ENCODE peak calls at places on chromosomes 3 and 15, in six cellular contexts. One of them, this sample, is unnamed.

GRCh38 chr3:33758278-33758677 is 40.2 kb upstream of the PDCD6IP start:
- DNase-seq in ELR: no peak
- DNase-seq in ACHN: no peak
- DNase-seq in activated T-cell treated with anti-CD3 and anti-CD28 coated beads, Interleukin-2, amount 50 U/mL, for 48 hours: no peak
- DNase-seq in amygdala: no peak
- DNase-seq in germinal center: no peak
- DNase-seq in this sample: no peak

GRCh38 chr3:36124118-36124796 is 256.0 kb upstream of the STAC start:
- DNase-seq in ELR: peak
- DNase-seq in ACHN: peak
- DNase-seq in activated T-cell treated with anti-CD3 and anti-CD28 coated beads, Interleukin-2, amount 50 U/mL, for 48 hours: no peak
- DNase-seq in amygdala: no peak
- DNase-seq in germinal center: no peak
- DNase-seq in this sample: no peak

GRCh38 chr3:64818196-64818595 is 130.4 kb upstream of the ADAMTS9 start:
- DNase-seq in ELR: no peak
- DNase-seq in ACHN: no peak
- DNase-seq in activated T-cell treated with anti-CD3 and anti-CD28 coated beads, Interleukin-2, amount 50 U/mL, for 48 hours: no peak
- DNase-seq in amygdala: no peak
- DNase-seq in germinal center: no peak
- DNase-seq in this sample: no peak

GRCh38 chr15:64343222-64343621 is 12.8 kb downstream of the CSNK1G1 start:
- DNase-seq in ELR: no peak
- DNase-seq in ACHN: no peak
- DNase-seq in activated T-cell treated with anti-CD3 and anti-CD28 coated beads, Interleukin-2, amount 50 U/mL, for 48 hours: no peak
- DNase-seq in amygdala: no peak
- DNase-seq in germinal center: no peak
- DNase-seq in this sample: no peak

GRCh38 chr3:143121240-143122088 is 1.9 kb downstream of the CHST2 start:
- DNase-seq in ELR: peak
- DNase-seq in ACHN: no peak
- DNase-seq in activated T-cell treated with anti-CD3 and anti-CD28 coated beads, Interleukin-2, amount 50 U/mL, for 48 hours: peak
- DNase-seq in amygdala: no peak
- DNase-seq in germinal center: peak
- DNase-seq in this sample: peak

GRCh38 chr15:60760646-60761504 is 281.9 kb upstream of the ICE2 start:
- DNase-seq in ELR: peak
- DNase-seq in ACHN: no peak
- DNase-seq in activated T-cell treated with anti-CD3 and anti-CD28 coated beads, Interleukin-2, amount 50 U/mL, for 48 hours: peak
- DNase-seq in amygdala: no peak
- DNase-seq in germinal center: no peak
- DNase-seq in this sample: no peak

GRCh38 chr15:28107111-28107893 is 8.2 kb upstream of the OCA2 start:
- DNase-seq in ELR: no peak
- DNase-seq in ACHN: no peak
- DNase-seq in activated T-cell treated with anti-CD3 and anti-CD28 coated beads, Interleukin-2, amount 50 U/mL, for 48 hours: peak
- DNase-seq in amygdala: no peak
- DNase-seq in germinal center: no peak
- DNase-seq in this sample: no peak

GRCh38 chr3:114730397-114730796 is 416.7 kb downstream of the ZBTB20 start:
- DNase-seq in ELR: no peak
- DNase-seq in ACHN: no peak
- DNase-seq in activated T-cell treated with anti-CD3 and anti-CD28 coated beads, Interleukin-2, amount 50 U/mL, for 48 hours: no peak
- DNase-seq in amygdala: no peak
- DNase-seq in germinal center: no peak
- DNase-seq in this sample: no peak

GRCh38 chr3:9230596-9230995 is 18.9 kb downstream of the SRGAP3 start:
- DNase-seq in ELR: no peak
- DNase-seq in ACHN: no peak
- DNase-seq in activated T-cell treated with anti-CD3 and anti-CD28 coated beads, Interleukin-2, amount 50 U/mL, for 48 hours: no peak
- DNase-seq in amygdala: no peak
- DNase-seq in germinal center: no peak
- DNase-seq in this sample: no peak

This sample was measured in head of caudate nucleus.